ENCODE peak calls at places on chromosomes 13 and 19, in six cellular contexts. One of them, this sample, is unnamed.
A peak's percentile ranks its signal among the peaks of the same experiment; 100 is the strongest.

GRCh38 chr13:80340643-80341097 is 256 bp downstream of the SPRY2 start:
- DNase-seq in AG04449: no peak
- DNase-seq in breast epithelium: peak; percentile 25
- DNase-seq in choroid plexus epithelial cell: peak; percentile 79
- DNase-seq in neural crest cell: no peak
- DNase-seq in AG10803: peak; percentile 69
- DNase-seq in this sample: no peak

GRCh38 chr19:15280048-15280725 is 47.9 kb upstream of the EPHX3 start:
- DNase-seq in breast epithelium: no peak
- DNase-seq in choroid plexus epithelial cell: no peak
- DNase-seq in AG04449: no peak
- DNase-seq in AG10803: peak; percentile 67
- DNase-seq in neural crest cell: no peak
- DNase-seq in this sample: no peak

GRCh38 chr19:23525265-23525862 is 130.1 kb upstream of the ZNF91 start:
- DNase-seq in neural crest cell: no peak
- DNase-seq in AG10803: no peak
- DNase-seq in breast epithelium: no peak
- DNase-seq in AG04449: no peak
- DNase-seq in choroid plexus epithelial cell: no peak
- DNase-seq in this sample: no peak

GRCh38 chr13:111941845-111942447 is 125.0 kb upstream of the SOX1 start:
- DNase-seq in AG04449: no peak
- DNase-seq in choroid plexus epithelial cell: no peak
- DNase-seq in AG10803: no peak
- DNase-seq in neural crest cell: no peak
- DNase-seq in breast epithelium: no peak
- DNase-seq in this sample: no peak

GRCh38 chr19:15154002-15154612 is 46.7 kb downstream of the NOTCH3 start:
- DNase-seq in neural crest cell: peak; percentile 43
- DNase-seq in choroid plexus epithelial cell: peak; percentile 72
- DNase-seq in AG04449: no peak
- DNase-seq in breast epithelium: no peak
- DNase-seq in AG10803: peak; percentile 39
- DNase-seq in this sample: no peak

GRCh38 chr13:76503756-76504155 is 382.4 kb downstream of the KCTD12 start:
- DNase-seq in choroid plexus epithelial cell: no peak
- DNase-seq in AG04449: no peak
- DNase-seq in neural crest cell: no peak
- DNase-seq in AG10803: no peak
- DNase-seq in breast epithelium: no peak
- DNase-seq in this sample: no peak

GRCh38 chr13:21297452-21297851 is 121.0 kb downstream of the MRPL57 start:
- DNase-seq in choroid plexus epithelial cell: peak; percentile 12
- DNase-seq in AG04449: no peak
- DNase-seq in neural crest cell: no peak
- DNase-seq in AG10803: peak; percentile 2
- DNase-seq in breast epithelium: no peak
- DNase-seq in this sample: no peak

GRCh38 chr13:100298116-100298681 is 209.3 kb downstream of the PCCA start:
- DNase-seq in neural crest cell: no peak
- DNase-seq in choroid plexus epithelial cell: no peak
- DNase-seq in AG04449: no peak
- DNase-seq in breast epithelium: no peak
- DNase-seq in AG10803: peak; percentile 4
- DNase-seq in this sample: no peak

GRCh38 chr19:3268326-3268725 is 43.9 kb downstream of the CELF5 start:
- DNase-seq in AG10803: no peak
- DNase-seq in AG04449: no peak
- DNase-seq in neural crest cell: no peak
- DNase-seq in choroid plexus epithelial cell: no peak
- DNase-seq in breast epithelium: no peak
- DNase-seq in this sample: no peak

GRCh38 chr13:36261976-36262375 is 35.6 kb downstream of the CCDC169 start:
- DNase-seq in neural crest cell: no peak
- DNase-seq in AG04449: no peak
- DNase-seq in choroid plexus epithelial cell: peak; percentile 29
- DNase-seq in AG10803: no peak
- DNase-seq in breast epithelium: no peak
- DNase-seq in this sample: no peak

GRCh38 chr19:40962460-40962961 is 28.6 kb upstream of the CYP2B6 start:
- DNase-seq in breast epithelium: no peak
- DNase-seq in AG04449: no peak
- DNase-seq in choroid plexus epithelial cell: peak; percentile 89
- DNase-seq in AG10803: peak; percentile 16
- DNase-seq in neural crest cell: no peak
- DNase-seq in this sample: no peak

GRCh38 chr19:53422551-53422950 is 9.2 kb upstream of the ZNF761 start:
- DNase-seq in neural crest cell: no peak
- DNase-seq in AG10803: no peak
- DNase-seq in choroid plexus epithelial cell: no peak
- DNase-seq in breast epithelium: no peak
- DNase-seq in AG04449: no peak
- DNase-seq in this sample: no peak

GRCh38 chr13:40798380-40798779 is 9.0 kb downstream of the SLC25A15 start:
- DNase-seq in choroid plexus epithelial cell: no peak
- DNase-seq in neural crest cell: no peak
- DNase-seq in AG04449: no peak
- DNase-seq in breast epithelium: no peak
- DNase-seq in AG10803: no peak
- DNase-seq in this sample: no peak

GRCh38 chr19:11513946-11514345 is 8.3 kb upstream of the ZNF653 start:
- DNase-seq in neural crest cell: no peak
- DNase-seq in breast epithelium: no peak
- DNase-seq in choroid plexus epithelial cell: no peak
- DNase-seq in AG10803: no peak
- DNase-seq in AG04449: no peak
- DNase-seq in this sample: no peak

GRCh38 chr13:110245421-110245899 is 61.5 kb downstream of the COL4A1 start:
- DNase-seq in AG04449: no peak
- DNase-seq in breast epithelium: no peak
- DNase-seq in choroid plexus epithelial cell: no peak
- DNase-seq in AG10803: peak; percentile 75
- DNase-seq in neural crest cell: no peak
- DNase-seq in this sample: no peak

GRCh38 chr13:28584873-28585317 is 74.0 kb upstream of the POMP start:
- DNase-seq in AG10803: peak; percentile 79
- DNase-seq in neural crest cell: no peak
- DNase-seq in breast epithelium: no peak
- DNase-seq in choroid plexus epithelial cell: peak; percentile 46
- DNase-seq in AG04449: peak; percentile 36
- DNase-seq in this sample: no peak

GRCh38 chr19:29745253-29745652 is 30.2 kb upstream of the C19orf12 start:
- DNase-seq in choroid plexus epithelial cell: peak; percentile 10
- DNase-seq in breast epithelium: no peak
- DNase-seq in neural crest cell: no peak
- DNase-seq in AG10803: no peak
- DNase-seq in AG04449: no peak
- DNase-seq in this sample: no peak

GRCh38 chr19:49593233-49594113 is 2.5 kb downstream of the PRR12 start:
- DNase-seq in breast epithelium: peak; percentile 94
- DNase-seq in neural crest cell: peak; percentile 89
- DNase-seq in AG10803: peak; percentile 86
- DNase-seq in choroid plexus epithelial cell: peak; percentile 95
- DNase-seq in AG04449: peak; percentile 40
- DNase-seq in this sample: peak; percentile 91

GRCh38 chr19:39670998-39671397 is 15.3 kb downstream of the LGALS16 start:
- DNase-seq in AG10803: no peak
- DNase-seq in breast epithelium: no peak
- DNase-seq in AG04449: no peak
- DNase-seq in choroid plexus epithelial cell: no peak
- DNase-seq in neural crest cell: no peak
- DNase-seq in this sample: no peak

GRCh38 chr19:39676004-39676403 is 20.3 kb downstream of the LGALS16 start:
- DNase-seq in neural crest cell: no peak
- DNase-seq in AG10803: no peak
- DNase-seq in choroid plexus epithelial cell: no peak
- DNase-seq in breast epithelium: no peak
- DNase-seq in AG04449: no peak
- DNase-seq in this sample: no peak

GRCh38 chr19:39672473-39672872 is 16.8 kb downstream of the LGALS16 start:
- DNase-seq in choroid plexus epithelial cell: no peak
- DNase-seq in AG10803: no peak
- DNase-seq in breast epithelium: no peak
- DNase-seq in neural crest cell: no peak
- DNase-seq in AG04449: no peak
- DNase-seq in this sample: no peak

DNA sequence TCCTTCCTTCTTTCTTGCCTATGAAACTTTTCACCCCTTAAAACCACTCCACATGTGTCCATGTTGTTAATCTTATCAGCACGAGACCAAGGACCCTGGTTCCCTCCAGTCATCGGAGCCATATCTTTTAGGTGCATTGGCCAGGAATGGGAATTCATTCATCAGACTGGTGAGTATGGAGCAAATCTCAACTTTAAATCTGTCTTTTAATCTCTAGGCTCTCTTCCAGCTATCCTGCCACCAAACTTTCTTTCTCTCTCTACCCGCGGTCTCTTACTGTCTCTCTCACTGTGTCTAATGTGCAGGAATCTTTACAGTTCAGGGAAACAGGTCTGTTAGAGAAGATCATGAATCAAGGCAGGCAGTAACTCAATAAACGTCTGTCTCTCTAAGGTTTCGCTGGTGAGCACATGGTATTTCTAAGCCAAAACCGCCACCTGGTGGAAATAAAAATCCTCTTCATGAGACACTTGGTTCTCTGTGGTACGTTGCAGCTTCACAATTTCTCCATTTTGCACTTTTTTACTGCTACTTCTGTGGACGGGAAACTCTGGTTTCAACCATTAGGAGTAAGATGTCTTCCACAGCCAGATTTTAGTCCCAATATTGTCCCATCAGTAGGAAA is 16.1 kb downstream of the LGALS16 start:
- DNase-seq in choroid plexus epithelial cell: peak; percentile 74
- DNase-seq in AG10803: peak; percentile 29
- DNase-seq in breast epithelium: no peak
- DNase-seq in AG04449: no peak
- DNase-seq in neural crest cell: peak; percentile 22
- DNase-seq in this sample: no peak
- TF ChIP-seq CTCF in choroid plexus epithelial cell: peak; percentile 71
- TF ChIP-seq CTCF in AG10803: peak; percentile 62
- TF ChIP-seq CTCF in breast epithelium: no peak
- TF ChIP-seq CTCF in AG04449: peak; percentile 39
- TF ChIP-seq CTCF in neural crest cell: peak; percentile 77
- TF ChIP-seq CTCF in this sample: peak; percentile 72

GRCh38 chr13:26133286-26133685 is 81.5 kb upstream of the SHISA2 start:
- DNase-seq in AG10803: no peak
- DNase-seq in choroid plexus epithelial cell: no peak
- DNase-seq in neural crest cell: no peak
- DNase-seq in AG04449: no peak
- DNase-seq in breast epithelium: no peak
- DNase-seq in this sample: no peak

GRCh38 chr13:26132756-26133155 is 80.9 kb upstream of the SHISA2 start:
- DNase-seq in choroid plexus epithelial cell: peak; percentile 43
- DNase-seq in breast epithelium: no peak
- DNase-seq in AG10803: peak; percentile 6
- DNase-seq in AG04449: no peak
- DNase-seq in neural crest cell: no peak
- DNase-seq in this sample: no peak

GRCh38 chr13:26128676-26129075 is 76.9 kb upstream of the SHISA2 start:
- DNase-seq in choroid plexus epithelial cell: no peak
- DNase-seq in AG04449: no peak
- DNase-seq in breast epithelium: no peak
- DNase-seq in AG10803: no peak
- DNase-seq in neural crest cell: no peak
- DNase-seq in this sample: no peak

DNA sequence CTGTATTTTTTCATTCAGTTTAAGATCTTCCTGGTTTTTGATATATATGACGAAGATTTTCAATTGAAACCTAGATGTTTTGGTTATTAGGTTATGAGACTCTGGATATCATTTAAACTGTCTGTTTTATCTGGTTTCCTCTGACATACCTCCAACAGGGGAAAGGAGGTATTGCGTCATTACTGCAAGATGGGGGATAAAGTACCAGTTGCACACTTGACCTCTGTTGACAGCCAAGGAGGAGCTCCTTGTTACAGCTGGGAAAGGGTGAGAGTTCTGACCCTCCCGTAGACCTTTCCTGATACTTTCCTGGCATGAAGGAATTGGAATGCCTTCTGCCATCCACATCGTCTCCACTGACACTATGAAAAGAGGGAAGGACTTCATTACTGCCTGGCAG is 82.0 kb upstream of the SHISA2 start:
- DNase-seq in breast epithelium: no peak
- DNase-seq in neural crest cell: no peak
- DNase-seq in choroid plexus epithelial cell: no peak
- DNase-seq in AG04449: no peak
- DNase-seq in AG10803: no peak
- DNase-seq in this sample: no peak
- TF ChIP-seq CTCF in breast epithelium: no peak
- TF ChIP-seq CTCF in neural crest cell: peak; percentile 25
- TF ChIP-seq CTCF in choroid plexus epithelial cell: no peak
- TF ChIP-seq CTCF in AG04449: no peak
- TF ChIP-seq CTCF in AG10803: no peak
- TF ChIP-seq CTCF in this sample: no peak

GRCh38 chr19:31513841-31514240 is 164.6 kb upstream of the TSHZ3 start:
- DNase-seq in neural crest cell: no peak
- DNase-seq in AG10803: no peak
- DNase-seq in AG04449: no peak
- DNase-seq in breast epithelium: no peak
- DNase-seq in choroid plexus epithelial cell: no peak
- DNase-seq in this sample: peak; percentile 25

GRCh38 chr19:31517466-31518180 is 168.4 kb upstream of the TSHZ3 start:
- DNase-seq in breast epithelium: no peak
- DNase-seq in neural crest cell: no peak
- DNase-seq in AG10803: no peak
- DNase-seq in choroid plexus epithelial cell: no peak
- DNase-seq in AG04449: no peak
- DNase-seq in this sample: peak; percentile 37

GRCh38 chr19:31518216-31518615 is 169.0 kb upstream of the TSHZ3 start:
- DNase-seq in neural crest cell: no peak
- DNase-seq in breast epithelium: no peak
- DNase-seq in choroid plexus epithelial cell: no peak
- DNase-seq in AG04449: no peak
- DNase-seq in AG10803: no peak
- DNase-seq in this sample: peak; percentile 34

GRCh38 chr19:31516756-31517155 is 167.5 kb upstream of the TSHZ3 start:
- DNase-seq in AG10803: no peak
- DNase-seq in breast epithelium: no peak
- DNase-seq in choroid plexus epithelial cell: no peak
- DNase-seq in AG04449: no peak
- DNase-seq in neural crest cell: no peak
- DNase-seq in this sample: peak; percentile 31

DNA sequence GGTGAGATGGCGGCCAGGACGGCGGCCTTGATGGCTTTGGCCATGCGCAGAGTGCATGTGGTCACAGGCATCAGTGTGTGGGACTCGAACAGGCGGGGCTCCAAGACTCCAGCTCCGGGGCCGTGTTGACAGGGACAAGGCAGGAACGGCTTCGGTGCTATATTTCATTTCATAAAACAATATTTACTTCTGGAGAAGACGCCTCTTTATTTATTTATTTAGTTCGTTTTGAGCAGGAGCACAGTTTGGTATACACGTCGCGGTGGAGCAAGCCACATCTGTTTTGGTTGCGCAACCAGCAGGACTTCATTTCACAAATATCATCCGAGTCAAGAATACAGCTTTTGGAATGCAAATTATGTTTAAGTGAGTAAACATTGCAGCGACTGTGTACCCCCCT is 166.7 kb upstream of the TSHZ3 start:
- DNase-seq in choroid plexus epithelial cell: peak; percentile 23
- DNase-seq in neural crest cell: no peak
- DNase-seq in AG04449: no peak
- DNase-seq in AG10803: peak; percentile 61
- DNase-seq in breast epithelium: no peak
- DNase-seq in this sample: peak; percentile 31
- TF ChIP-seq CTCF in choroid plexus epithelial cell: no peak
- TF ChIP-seq CTCF in neural crest cell: no peak
- TF ChIP-seq CTCF in AG04449: no peak
- TF ChIP-seq CTCF in AG10803: no peak
- TF ChIP-seq CTCF in breast epithelium: no peak
- TF ChIP-seq CTCF in this sample: no peak

GRCh38 chr19:48308695-48309586 is 16.4 kb upstream of the EMP3 start:
- DNase-seq in AG04449: no peak
- DNase-seq in breast epithelium: no peak
- DNase-seq in choroid plexus epithelial cell: peak; percentile 84
- DNase-seq in neural crest cell: no peak
- DNase-seq in AG10803: no peak
- DNase-seq in this sample: no peak
- TF ChIP-seq CTCF in AG04449: peak; percentile 64
- TF ChIP-seq CTCF in breast epithelium: no peak
- TF ChIP-seq CTCF in choroid plexus epithelial cell: peak; percentile 79
- TF ChIP-seq CTCF in neural crest cell: peak; percentile 42
- TF ChIP-seq CTCF in AG10803: peak; percentile 33
- TF ChIP-seq CTCF in this sample: no peak

This sample was measured in mesothelial cell of epicardium.